ENCODE peak calls at places on chromosome 3, in eight cellular contexts. One of them, this sample, is unnamed.

GRCh38 chr3:48715179-48715800 is 1.7 kb downstream of the IP6K2 start:
- DNase-seq in brain microvascular endothelial cell: peak
- DNase-seq in body of pancreas: no peak
- DNase-seq in A673: no peak
- DNase-seq in heart left ventricle: no peak
- DNase-seq in astrocyte of the spinal cord: peak
- DNase-seq in Peyer's patch: no peak
- DNase-seq in NB4: no peak
- DNase-seq in this sample: peak

GRCh38 chr3:110971010-110971585 is 100.5 kb upstream of the NECTIN3 start:
- DNase-seq in brain microvascular endothelial cell: no peak
- DNase-seq in body of pancreas: no peak
- DNase-seq in A673: no peak
- DNase-seq in heart left ventricle: no peak
- DNase-seq in astrocyte of the spinal cord: no peak
- DNase-seq in Peyer's patch: no peak
- DNase-seq in NB4: peak
- DNase-seq in this sample: no peak

GRCh38 chr3:183244219-183244618 is 8.8 kb upstream of the B3GNT5 start:
- DNase-seq in brain microvascular endothelial cell: peak
- DNase-seq in body of pancreas: peak
- DNase-seq in A673: no peak
- DNase-seq in heart left ventricle: peak
- DNase-seq in astrocyte of the spinal cord: no peak
- DNase-seq in Peyer's patch: no peak
- DNase-seq in NB4: peak
- DNase-seq in this sample: peak

GRCh38 chr3:191761906-191762305 is 300.9 kb downstream of the PYDC2 start:
- DNase-seq in brain microvascular endothelial cell: no peak
- DNase-seq in body of pancreas: no peak
- DNase-seq in A673: peak
- DNase-seq in heart left ventricle: no peak
- DNase-seq in astrocyte of the spinal cord: no peak
- DNase-seq in Peyer's patch: no peak
- DNase-seq in NB4: no peak
- DNase-seq in this sample: no peak

GRCh38 chr3:141506071-141506470 is 19.2 kb downstream of the RASA2 start:
- DNase-seq in brain microvascular endothelial cell: no peak
- DNase-seq in body of pancreas: no peak
- DNase-seq in A673: no peak
- DNase-seq in heart left ventricle: no peak
- DNase-seq in astrocyte of the spinal cord: no peak
- DNase-seq in Peyer's patch: no peak
- DNase-seq in NB4: no peak
- DNase-seq in this sample: no peak

GRCh38 chr3:150150633-150151032 is 179.9 kb upstream of the PFN2 start:
- DNase-seq in brain microvascular endothelial cell: no peak
- DNase-seq in body of pancreas: no peak
- DNase-seq in A673: no peak
- DNase-seq in heart left ventricle: no peak
- DNase-seq in astrocyte of the spinal cord: no peak
- DNase-seq in Peyer's patch: no peak
- DNase-seq in NB4: no peak
- DNase-seq in this sample: no peak

GRCh38 chr3:128486157-128486691 is 6.8 kb downstream of the GATA2 start:
- DNase-seq in brain microvascular endothelial cell: no peak
- DNase-seq in body of pancreas: no peak
- DNase-seq in A673: no peak
- DNase-seq in heart left ventricle: no peak
- DNase-seq in astrocyte of the spinal cord: no peak
- DNase-seq in Peyer's patch: no peak
- DNase-seq in NB4: no peak
- DNase-seq in this sample: no peak

GRCh38 chr3:161348791-161349400 is 22.4 kb downstream of the SPTSSB start:
- DNase-seq in brain microvascular endothelial cell: peak
- DNase-seq in body of pancreas: no peak
- DNase-seq in A673: peak
- DNase-seq in heart left ventricle: no peak
- DNase-seq in astrocyte of the spinal cord: peak
- DNase-seq in Peyer's patch: no peak
- DNase-seq in NB4: no peak
- DNase-seq in this sample: peak

GRCh38 chr3:162780313-162780712 is 1283.7 kb downstream of the OTOL1 start:
- DNase-seq in brain microvascular endothelial cell: peak
- DNase-seq in body of pancreas: no peak
- DNase-seq in A673: no peak
- DNase-seq in heart left ventricle: no peak
- DNase-seq in astrocyte of the spinal cord: no peak
- DNase-seq in Peyer's patch: no peak
- DNase-seq in NB4: no peak
- DNase-seq in this sample: no peak

GRCh38 chr3:160163259-160163878 is 61.9 kb upstream of the C3orf80 start:
- DNase-seq in brain microvascular endothelial cell: no peak
- DNase-seq in body of pancreas: no peak
- DNase-seq in A673: peak
- DNase-seq in heart left ventricle: no peak
- DNase-seq in astrocyte of the spinal cord: peak
- DNase-seq in Peyer's patch: no peak
- DNase-seq in NB4: peak
- DNase-seq in this sample: peak

GRCh38 chr3:153138267-153139210 is 23.5 kb upstream of the RAP2B start:
- DNase-seq in brain microvascular endothelial cell: peak
- DNase-seq in body of pancreas: peak
- DNase-seq in A673: peak
- DNase-seq in heart left ventricle: peak
- DNase-seq in astrocyte of the spinal cord: peak
- DNase-seq in Peyer's patch: peak
- DNase-seq in NB4: peak
- DNase-seq in this sample: peak

GRCh38 chr3:49903451-49904424 is at the start of gene MST1R:
- DNase-seq in brain microvascular endothelial cell: no peak
- DNase-seq in body of pancreas: peak
- DNase-seq in A673: no peak
- DNase-seq in heart left ventricle: peak
- DNase-seq in astrocyte of the spinal cord: no peak
- DNase-seq in Peyer's patch: peak
- DNase-seq in NB4: no peak
- DNase-seq in this sample: peak
- TF ChIP-seq CTCF in brain microvascular endothelial cell: no peak
- TF ChIP-seq CTCF in body of pancreas: peak
- TF ChIP-seq CTCF in A673: no peak
- TF ChIP-seq CTCF in heart left ventricle: no peak
- TF ChIP-seq CTCF in astrocyte of the spinal cord: no peak
- TF ChIP-seq CTCF in Peyer's patch: no peak
- TF ChIP-seq CTCF in NB4: no peak
- TF ChIP-seq CTCF in this sample: no peak

GRCh38 chr3:43105597-43106292 is at the start of gene POMGNT2:
- DNase-seq in brain microvascular endothelial cell: peak
- DNase-seq in body of pancreas: peak
- DNase-seq in A673: peak
- DNase-seq in heart left ventricle: peak
- DNase-seq in astrocyte of the spinal cord: peak
- DNase-seq in Peyer's patch: peak
- DNase-seq in NB4: peak
- DNase-seq in this sample: peak

GRCh38 chr3:43104786-43105185 is 1.1 kb downstream of the POMGNT2 start:
- DNase-seq in brain microvascular endothelial cell: no peak
- DNase-seq in body of pancreas: no peak
- DNase-seq in A673: no peak
- DNase-seq in heart left ventricle: no peak
- DNase-seq in astrocyte of the spinal cord: no peak
- DNase-seq in Peyer's patch: no peak
- DNase-seq in NB4: peak
- DNase-seq in this sample: no peak

GRCh38 chr3:43106293-43106628 is 382 bp upstream of the POMGNT2 start:
- DNase-seq in brain microvascular endothelial cell: no peak
- DNase-seq in body of pancreas: no peak
- DNase-seq in A673: no peak
- DNase-seq in heart left ventricle: no peak
- DNase-seq in astrocyte of the spinal cord: no peak
- DNase-seq in Peyer's patch: no peak
- DNase-seq in NB4: no peak
- DNase-seq in this sample: no peak

GRCh38 chr3:43104039-43104438 is 1.8 kb downstream of the POMGNT2 start:
- DNase-seq in brain microvascular endothelial cell: no peak
- DNase-seq in body of pancreas: no peak
- DNase-seq in A673: no peak
- DNase-seq in heart left ventricle: no peak
- DNase-seq in astrocyte of the spinal cord: no peak
- DNase-seq in Peyer's patch: no peak
- DNase-seq in NB4: no peak
- DNase-seq in this sample: no peak

DNA sequence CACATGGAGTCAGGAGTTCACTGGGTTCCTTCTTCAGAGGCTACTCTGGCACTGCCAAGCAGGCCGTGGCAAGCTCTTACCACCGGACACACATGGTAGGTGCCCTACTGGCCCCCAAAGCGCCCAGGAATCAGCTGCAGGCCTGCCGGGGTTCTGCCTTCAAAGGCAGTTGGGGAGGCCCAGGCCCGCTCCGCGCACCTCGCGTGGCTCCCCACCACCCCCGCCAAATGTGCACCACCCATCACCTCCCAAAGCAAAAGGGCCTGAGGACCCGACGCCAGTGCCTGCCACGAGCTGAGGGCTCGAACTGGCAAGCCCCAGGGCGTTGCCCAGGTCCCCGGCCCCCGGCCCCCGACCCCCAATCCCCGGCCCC is 669 bp downstream of the POMGNT2 start:
- DNase-seq in brain microvascular endothelial cell: no peak
- DNase-seq in body of pancreas: peak
- DNase-seq in A673: no peak
- DNase-seq in heart left ventricle: no peak
- DNase-seq in astrocyte of the spinal cord: no peak
- DNase-seq in Peyer's patch: no peak
- DNase-seq in NB4: no peak
- DNase-seq in this sample: no peak
- H3K4me3 ChIP-seq in brain microvascular endothelial cell: peak
- H3K4me3 ChIP-seq in body of pancreas: peak
- H3K4me3 ChIP-seq in A673: peak
- H3K4me3 ChIP-seq in heart left ventricle: peak
- H3K4me3 ChIP-seq in astrocyte of the spinal cord: peak
- H3K4me3 ChIP-seq in Peyer's patch: peak
- H3K4me3 ChIP-seq in NB4: no peak
- H3K4me3 ChIP-seq in this sample: peak

GRCh38 chr3:82229397-82229796 is 468.0 kb upstream of the GBE1 start:
- DNase-seq in brain microvascular endothelial cell: no peak
- DNase-seq in body of pancreas: no peak
- DNase-seq in A673: no peak
- DNase-seq in heart left ventricle: no peak
- DNase-seq in astrocyte of the spinal cord: no peak
- DNase-seq in Peyer's patch: no peak
- DNase-seq in NB4: no peak
- DNase-seq in this sample: no peak
- TF ChIP-seq CTCF in brain microvascular endothelial cell: no peak
- TF ChIP-seq CTCF in body of pancreas: no peak
- TF ChIP-seq CTCF in A673: no peak
- TF ChIP-seq CTCF in heart left ventricle: no peak
- TF ChIP-seq CTCF in astrocyte of the spinal cord: no peak
- TF ChIP-seq CTCF in Peyer's patch: no peak
- TF ChIP-seq CTCF in NB4: no peak
- TF ChIP-seq CTCF in this sample: no peak

DNA sequence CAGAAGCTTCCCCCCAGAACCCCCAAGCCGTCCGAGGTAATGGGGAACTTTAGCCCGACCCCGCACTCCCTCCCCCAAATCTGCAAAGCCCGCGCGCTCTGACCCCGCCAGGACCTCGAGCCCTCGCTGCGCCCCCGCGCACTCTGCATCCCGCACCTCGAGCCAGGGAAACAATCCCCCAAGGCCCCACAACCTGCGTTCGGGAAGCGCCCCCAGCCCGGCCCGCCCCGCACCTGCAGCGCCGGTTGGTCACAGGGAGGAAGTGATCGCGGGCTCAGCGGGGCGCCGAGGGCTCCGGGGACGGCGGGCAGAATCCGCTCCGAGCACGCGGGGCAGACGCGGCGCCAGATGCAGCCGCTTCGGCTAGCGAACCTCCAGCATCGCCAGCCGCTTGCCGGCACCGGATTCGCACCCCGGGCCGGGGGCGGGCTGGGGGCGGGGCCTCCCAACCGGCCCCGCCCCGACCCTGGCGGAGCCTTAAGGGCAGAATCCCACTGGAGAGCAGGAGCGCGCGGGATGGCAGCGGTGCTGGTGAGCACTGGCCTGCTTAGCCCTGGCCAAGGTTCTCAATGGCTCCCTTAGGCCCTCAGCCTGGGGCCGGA is at the start of gene CAMKV:
- DNase-seq in brain microvascular endothelial cell: no peak
- DNase-seq in body of pancreas: peak
- DNase-seq in A673: peak
- DNase-seq in heart left ventricle: no peak
- DNase-seq in astrocyte of the spinal cord: no peak
- DNase-seq in Peyer's patch: no peak
- DNase-seq in NB4: peak
- DNase-seq in this sample: no peak
- H3K4me3 ChIP-seq in brain microvascular endothelial cell: peak
- H3K4me3 ChIP-seq in body of pancreas: no peak
- H3K4me3 ChIP-seq in A673: peak
- H3K4me3 ChIP-seq in heart left ventricle: peak
- H3K4me3 ChIP-seq in astrocyte of the spinal cord: peak
- H3K4me3 ChIP-seq in Peyer's patch: peak
- H3K4me3 ChIP-seq in NB4: no peak
- H3K4me3 ChIP-seq in this sample: no peak

GRCh38 chr3:171195686-171196085 is 169.2 kb upstream of the SLC2A2 start:
- DNase-seq in brain microvascular endothelial cell: no peak
- DNase-seq in body of pancreas: no peak
- DNase-seq in A673: no peak
- DNase-seq in heart left ventricle: no peak
- DNase-seq in astrocyte of the spinal cord: no peak
- DNase-seq in Peyer's patch: no peak
- DNase-seq in NB4: no peak
- DNase-seq in this sample: peak
- TF ChIP-seq CTCF in brain microvascular endothelial cell: no peak
- TF ChIP-seq CTCF in body of pancreas: peak
- TF ChIP-seq CTCF in A673: peak
- TF ChIP-seq CTCF in heart left ventricle: no peak
- TF ChIP-seq CTCF in astrocyte of the spinal cord: no peak
- TF ChIP-seq CTCF in Peyer's patch: no peak
- TF ChIP-seq CTCF in NB4: no peak
- TF ChIP-seq CTCF in this sample: peak